ENCODE peak calls at places on chromosomes 11 and 22, in five cellular contexts. B is GM13977, F is AG09309, W is endothelial cell of umbilical vein, L is prostate gland. U is an unnamed sample.

GRCh38 chr11:67262731-67263675 is 3.3 kb upstream of the GRK2 start:
- DNase-seq in L (peak), F (peak), W (peak), B (peak), U (peak)

GRCh38 chr22:49330421-49331222 is 497.1 kb downstream of the BRD1 start:
- DNase-seq in W (no peak), B (peak), F (no peak), L (no peak), U (peak)

GRCh38 chr11:19777342-19778102 is 64.9 kb downstream of the NAV2 start:
- DNase-seq in L (no peak), B (peak), W (peak), F (no peak), U (peak)

GRCh38 chr11:125176866-125177265 is 12.3 kb downstream of the PKNOX2 start:
- DNase-seq in L (no peak), W (no peak), F (no peak), B (no peak), U (no peak)

GRCh38 chr11:112932593-112932992 is 28.6 kb upstream of the NCAM1 start:
- DNase-seq in B (no peak), W (no peak), F (no peak), L (no peak), U (no peak)

GRCh38 chr11:110295487-110296225 is 758 bp downstream of the RDX start:
- DNase-seq in W (peak), L (peak), B (peak), F (no peak), U (peak)

GRCh38 chr11:133576351-133576750 is 44.0 kb upstream of the OPCML start:
- DNase-seq in W (no peak), L (no peak), B (no peak), F (no peak), U (no peak)

GRCh38 chr11:66126808-66127555 is 56.9 kb downstream of the PACS1 start:
- DNase-seq in B (no peak), W (peak), F (no peak), L (peak), U (peak)

GRCh38 chr11:74319139-74319538 is 7.7 kb upstream of the P4HA3 start:
- DNase-seq in W (peak), F (peak), L (no peak), B (no peak), U (no peak)

GRCh38 chr22:49930596-49931412 is 12.4 kb downstream of the CRELD2 start:
- DNase-seq in F (peak), W (peak), L (peak), B (peak), U (peak)

GRCh38 chr22:29748248-29748893 is 18.4 kb downstream of the ZMAT5 start:
- DNase-seq in F (no peak), B (no peak), L (no peak), W (no peak), U (no peak)

GRCh38 chr11:45021692-45022130 is 71.0 kb upstream of the TP53I11 start:
- DNase-seq in B (no peak), L (no peak), W (peak), F (peak), U (no peak)

GRCh38 chr11:69153661-69154060 is 2.1 kb upstream of the SMIM38 start:
- DNase-seq in F (no peak), W (no peak), B (no peak), L (no peak), U (no peak)

GRCh38 chr11:128453444-128454336 is 133.7 kb downstream of the ETS1 start:
- DNase-seq in L (peak), W (no peak), B (no peak), F (peak), U (no peak)

GRCh38 chr11:65014146-65014960 is at the start of gene ARL2:
- DNase-seq in B (peak), W (no peak), L (peak), F (no peak), U (peak)

GRCh38 chr11:69718147-69718546 is 14.3 kb upstream of the FGF19 start:
- DNase-seq in F (no peak), B (peak), L (no peak), W (peak), U (peak)

GRCh38 chr11:111324277-111324720 is 26.0 kb downstream of the POU2AF3 start:
- DNase-seq in F (no peak), L (no peak), W (no peak), B (no peak), U (no peak)

GRCh38 chr11:124978316-124978715 is 24.3 kb downstream of the CCDC15 start:
- DNase-seq in F (no peak), L (no peak), W (no peak), B (no peak), U (no peak)

GRCh38 chr22:45290410-45290936 is 5.7 kb downstream of the UPK3A start:
- DNase-seq in L (peak), F (peak), B (no peak), W (no peak), U (no peak)

GRCh38 chr11:74770456-74770855 is 21.8 kb downstream of the RNF169 start:
- DNase-seq in W (peak), L (no peak), F (no peak), B (no peak), U (no peak)

GRCh38 chr11:31987118-31988005 is 103.5 kb upstream of the RCN1 start:
- DNase-seq in F (no peak), B (no peak), L (no peak), W (no peak), U (no peak)

GRCh38 chr11:120918257-120918656 is 105.6 kb upstream of the TBCEL start:
- DNase-seq in B (no peak), F (no peak), L (no peak), W (no peak), U (no peak)

GRCh38 chr11:130648601-130649000 is 200.2 kb downstream of the ADAMTS15 start:
- DNase-seq in B (no peak), F (no peak), W (no peak), L (no peak), U (no peak)

GRCh38 chr11:133681901-133682300 is 149.6 kb upstream of the OPCML start:
- DNase-seq in B (no peak), W (no peak), F (no peak), L (no peak), U (no peak)

GRCh38 chr22:17943533-17944204 is 80.7 kb downstream of the MICAL3 start:
- DNase-seq in L (peak), B (no peak), W (peak), F (no peak), U (no peak)

GRCh38 chr11:117814766-117815261 is 9.7 kb downstream of the FXYD2 start:
- DNase-seq in B (peak), F (no peak), L (peak), W (no peak), U (peak)

GRCh38 chr22:37638351-37639069 is 959 bp upstream of the SH3BP1 start:
- DNase-seq in W (no peak), F (no peak), L (no peak), B (no peak), U (no peak)

GRCh38 chr11:3219281-3219892 is 774 bp upstream of the MRGPRG start:
- DNase-seq in L (no peak), F (no peak), B (no peak), W (no peak), U (no peak)

GRCh38 chr22:29569011-29569678 is 11.8 kb downstream of the NIPSNAP1 start:
- DNase-seq in F (no peak), B (no peak), W (no peak), L (no peak), U (no peak)

GRCh38 chr11:117839234-117839882 is 14.8 kb upstream of the FXYD2 start:
- DNase-seq in B (no peak), W (no peak), F (no peak), L (no peak), U (no peak)

GRCh38 chr11:83054001-83054400 is 17.7 kb downstream of the RAB30 start:
- DNase-seq in F (no peak), B (no peak), L (no peak), W (no peak), U (no peak)

GRCh38 chr11:96185220-96185768 is 157.7 kb downstream of the MAML2 start:
- DNase-seq in W (peak), B (peak), L (no peak), F (no peak), U (peak)

GRCh38 chr11:36748856-36749255 is 150.8 kb upstream of the RAG2 start:
- DNase-seq in F (no peak), L (no peak), W (no peak), B (no peak), U (no peak)

GRCh38 chr11:1708716-1709115 is 11.7 kb downstream of the KRTAP5-6 start:
- DNase-seq in W (no peak), L (no peak), B (no peak), F (no peak), U (no peak)

GRCh38 chr11:1705121-1706052 is 8.4 kb downstream of the KRTAP5-6 start:
- DNase-seq in F (no peak), B (no peak), W (no peak), L (peak), U (no peak)

GRCh38 chr11:1707751-1708150 is 10.8 kb downstream of the KRTAP5-6 start:
- DNase-seq in L (no peak), W (no peak), B (no peak), F (no peak), U (no peak)

GRCh38 chr11:1703146-1703545 is 6.2 kb downstream of the KRTAP5-6 start:
- DNase-seq in F (no peak), L (no peak), W (no peak), B (no peak), U (no peak)

DNA sequence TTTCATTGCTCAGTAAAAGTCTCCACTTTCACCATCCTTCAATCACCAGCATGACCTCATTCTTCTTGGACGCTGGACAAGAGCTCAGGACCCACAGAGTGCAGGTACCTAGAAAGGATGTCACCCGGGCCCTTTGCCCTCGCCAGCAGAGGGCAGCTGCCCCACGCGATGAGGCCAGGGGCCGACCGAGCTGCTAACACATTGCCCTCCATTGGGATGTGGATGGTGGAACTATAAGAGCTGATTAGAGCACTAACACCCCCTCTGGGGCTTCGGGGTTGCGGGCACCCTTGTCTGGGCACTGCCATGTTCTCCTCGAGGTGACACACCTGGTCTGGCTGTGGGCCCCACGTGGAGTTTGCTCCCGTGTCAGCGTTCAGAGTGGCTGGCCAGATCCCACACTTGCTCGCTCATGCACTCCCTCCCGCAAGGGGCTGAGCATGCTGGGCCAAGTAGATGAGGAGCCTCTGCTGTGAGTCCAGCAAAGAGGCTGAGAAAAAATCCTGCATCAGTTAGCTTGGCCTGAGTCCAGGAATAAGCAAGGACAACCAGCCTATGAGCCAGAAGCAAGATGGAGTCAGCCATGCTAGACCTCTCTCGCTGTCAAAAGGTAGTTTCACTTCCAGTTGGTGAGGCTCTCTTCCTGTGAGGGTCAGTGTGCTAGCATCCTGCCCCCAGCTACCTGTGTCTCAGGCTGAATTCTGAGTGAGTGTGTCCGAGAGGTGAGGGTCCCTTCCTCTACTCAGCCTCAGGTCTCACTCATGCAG is 9.8 kb downstream of the KRTAP5-6 start:
- DNase-seq in F (no peak), L (no peak), W (no peak), B (no peak), U (no peak)
- TF ChIP-seq CTCF in F (no peak), L (no peak), W (no peak), B (no peak), U (no peak)

GRCh38 chr11:17473071-17473744 is 3.4 kb downstream of the ABCC8 start:
- DNase-seq in F (no peak), W (no peak), L (no peak), B (no peak), U (no peak)
- TF ChIP-seq CTCF in F (no peak), W (peak), L (no peak), B (no peak), U (no peak)

GRCh38 chr11:76335827-76336226 is 45.1 kb downstream of the THAP12 start:
- DNase-seq in L (no peak), F (no peak), W (no peak), B (no peak), U (no peak)

GRCh38 chr11:76339217-76339616 is 41.7 kb downstream of the THAP12 start:
- DNase-seq in W (peak), B (no peak), L (no peak), F (peak), U (no peak)

GRCh38 chr11:76337918-76338317 is 43.0 kb downstream of the THAP12 start:
- DNase-seq in B (no peak), W (no peak), L (no peak), F (no peak), U (no peak)

GRCh38 chr11:76336597-76336996 is 44.3 kb downstream of the THAP12 start:
- DNase-seq in F (no peak), B (no peak), W (no peak), L (no peak), U (no peak)

DNA sequence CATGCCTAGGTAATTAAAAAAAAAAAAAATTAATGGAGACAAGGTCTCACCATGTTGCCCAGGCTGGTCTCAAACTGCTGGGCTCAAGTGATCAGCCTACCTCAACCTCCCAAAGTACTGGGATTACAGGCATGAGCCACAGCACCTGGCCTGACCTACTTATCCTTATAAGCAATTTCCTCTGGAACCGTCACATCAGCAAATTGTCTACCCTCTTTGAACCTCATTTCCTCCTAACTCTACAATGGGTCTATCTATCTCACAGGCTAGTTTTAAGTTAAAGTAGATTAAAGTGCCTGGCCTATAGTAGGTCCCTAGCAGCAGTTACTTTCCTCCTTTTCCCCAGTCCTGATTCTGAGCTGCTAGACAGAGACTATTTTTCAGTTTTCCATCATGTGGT is 43.5 kb downstream of the THAP12 start:
- DNase-seq in B (no peak), F (no peak), L (no peak), W (no peak), U (no peak)
- TF ChIP-seq CTCF in B (no peak), F (no peak), L (no peak), W (no peak), U (no peak)

DNA sequence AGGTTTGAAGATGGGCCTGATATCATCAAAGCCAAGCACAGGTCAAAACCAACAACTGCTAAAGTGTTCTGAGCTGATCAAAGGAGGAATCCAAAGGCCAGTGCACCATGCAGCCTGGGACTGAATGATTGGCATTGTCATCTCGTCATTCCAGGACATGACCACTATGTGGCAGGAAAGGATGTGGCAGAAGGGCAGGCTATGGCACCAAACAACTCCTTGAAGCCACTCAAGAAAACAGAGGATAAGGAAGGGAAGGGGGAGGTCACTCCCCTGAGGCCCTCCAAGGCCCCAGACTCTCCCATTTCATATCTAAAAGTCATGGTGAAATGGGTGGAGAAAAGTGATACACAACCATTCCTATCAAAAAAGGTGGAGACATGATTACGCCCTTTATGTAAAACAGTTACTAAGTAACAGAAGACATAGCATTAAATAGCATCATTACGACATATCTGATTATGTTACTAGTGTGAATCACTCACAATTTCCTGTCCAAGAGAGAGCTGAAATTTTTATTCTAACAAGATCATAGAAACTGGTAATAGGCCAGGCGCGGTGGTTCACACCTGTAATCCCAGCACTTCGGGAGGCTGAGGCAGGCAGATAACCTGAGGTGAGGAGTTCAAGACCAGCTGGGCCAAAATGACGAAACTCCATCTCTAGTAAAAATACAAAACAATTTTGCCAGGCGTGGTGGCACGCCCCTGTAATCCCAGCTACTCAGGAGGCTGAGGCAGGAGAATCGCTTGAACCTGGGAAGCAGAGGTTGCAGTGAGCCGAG is 49.3 kb downstream of the AHNAK start:
- DNase-seq in F (no peak), W (peak), B (no peak), L (peak), U (peak)
- TF ChIP-seq CTCF in F (peak), W (peak), B (peak), L (peak), U (peak)

GRCh38 chr22:43481528-43482309 is 69.9 kb downstream of the MPPED1 start:
- DNase-seq in B (peak), W (no peak), L (no peak), F (no peak), U (peak)
- TF ChIP-seq CTCF in B (peak), W (no peak), L (peak), F (no peak), U (peak)

DNA sequence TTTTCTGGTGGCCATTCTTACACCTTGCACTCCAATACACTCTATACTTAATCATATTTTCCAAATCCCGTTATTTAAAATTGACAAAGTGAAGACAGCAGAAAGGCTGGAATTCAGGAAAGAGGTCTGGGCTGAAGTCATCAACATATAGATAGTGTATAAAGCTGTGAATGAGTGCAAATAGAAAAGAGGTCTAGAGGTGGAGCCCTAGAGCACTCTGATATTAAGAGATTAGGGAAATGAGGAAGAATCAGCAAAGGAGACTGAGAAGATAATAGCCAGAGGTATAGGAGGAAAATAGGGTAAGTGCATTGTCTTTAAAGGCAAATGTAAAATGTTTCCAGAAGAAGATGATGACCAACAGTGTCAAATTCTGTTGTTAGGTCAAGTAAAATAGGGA is 7.9 kb downstream of the CTR9 start:
- DNase-seq in W (peak), L (no peak), B (no peak), F (no peak), U (no peak)
- TF ChIP-seq CTCF in W (peak), L (no peak), B (no peak), F (peak), U (no peak)